ENCODE peak calls at places on chromosome 5, in five cellular contexts. C is IMR-90, Y is H1, X is trophoblast cell, R is mesenchymal stem cell. T is an unnamed sample.

GRCh38 chr5:139481580-139482049 is 943 bp downstream of the STING1 start:
- DNase-seq in C (peak), Y (no peak), X (no peak), R (no peak), T (no peak)

GRCh38 chr5:160291467-160291866 is 20.9 kb downstream of the CCNJL start:
- DNase-seq in C (no peak), Y (no peak), X (no peak), R (no peak), T (no peak)

GRCh38 chr5:68227532-68228160 is 12.1 kb downstream of the PIK3R1 start:
- DNase-seq in C (no peak), Y (no peak), X (no peak), R (no peak), T (no peak)

GRCh38 chr5:14204785-14205321 is 61.7 kb downstream of the TRIO start:
- DNase-seq in C (peak), Y (no peak), X (no peak), R (peak), T (no peak)

GRCh38 chr5:109316631-109317030 is 93.1 kb downstream of the PJA2 start:
- DNase-seq in C (peak), Y (no peak), X (no peak), R (no peak), T (no peak)

GRCh38 chr5:116759860-116760644 is 185.4 kb upstream of the SEMA6A start:
- DNase-seq in C (no peak), Y (no peak), X (peak), R (peak), T (peak)

GRCh38 chr5:154850255-154851062 is at the start of gene FAXDC2:
- DNase-seq in C (peak), Y (peak), X (no peak), R (peak), T (peak)

GRCh38 chr5:110549301-110549700 is 177.2 kb downstream of the TMEM232 start:
- DNase-seq in C (no peak), Y (no peak), X (no peak), R (peak), T (no peak)

GRCh38 chr5:80711938-80712337 is 57.2 kb upstream of the DHFR start:
- DNase-seq in C (peak), Y (no peak), X (peak), R (peak), T (peak)

GRCh38 chr5:146647656-146648199 is 131.7 kb upstream of the GPR151 start:
- DNase-seq in C (no peak), Y (no peak), X (peak), R (no peak), T (no peak)

GRCh38 chr5:57436586-57436985 is 46.0 kb downstream of the ACTBL2 start:
- DNase-seq in C (no peak), Y (no peak), X (no peak), R (no peak), T (no peak)

GRCh38 chr5:137194300-137194699 is 304.8 kb downstream of the SPOCK1 start:
- DNase-seq in C (no peak), Y (no peak), X (no peak), R (no peak), T (no peak)

GRCh38 chr5:137279631-137280236 is 219.4 kb downstream of the SPOCK1 start:
- DNase-seq in C (no peak), Y (no peak), X (no peak), R (no peak), T (no peak)

GRCh38 chr5:127697894-127698600 is 5.1 kb upstream of the CCDC192 start:
- DNase-seq in C (peak), Y (no peak), X (no peak), R (peak), T (no peak)

GRCh38 chr5:52878671-52879070 is 91.0 kb downstream of the ITGA1 start:
- DNase-seq in C (peak), Y (no peak), X (no peak), R (peak), T (no peak)

GRCh38 chr5:43661102-43661501 is 58.1 kb downstream of the NNT start:
- DNase-seq in C (peak), Y (peak), X (peak), R (peak), T (peak)

GRCh38 chr5:126965061-126965475 is 65.3 kb downstream of the MARCHF3 start:
- DNase-seq in C (peak), Y (no peak), X (peak), R (peak), T (no peak)

GRCh38 chr5:149605998-149606721 is 24.9 kb downstream of the ARHGEF37 start:
- DNase-seq in C (peak), Y (no peak), X (peak), R (peak), T (no peak)

GRCh38 chr5:158814521-158814920 is 285.2 kb downstream of the EBF1 start:
- DNase-seq in C (no peak), Y (no peak), X (no peak), R (no peak), T (no peak)

GRCh38 chr5:78213799-78214198 is 80.7 kb downstream of the AP3B1 start:
- DNase-seq in C (no peak), Y (no peak), X (no peak), R (no peak), T (no peak)

GRCh38 chr5:94618029-94618492 is 343 bp downstream of the KIAA0825 start:
- DNase-seq in C (peak), Y (no peak), X (peak), R (peak), T (no peak)

GRCh38 chr5:159052282-159053011 is 47.3 kb downstream of the EBF1 start:
- DNase-seq in C (no peak), Y (no peak), X (no peak), R (peak), T (no peak)

GRCh38 chr5:37663538-37663937 is 176.3 kb downstream of the GDNF start:
- DNase-seq in C (no peak), Y (no peak), X (no peak), R (no peak), T (no peak)

GRCh38 chr5:8462565-8462964 is 593.6 kb downstream of the MTRR start:
- DNase-seq in C (no peak), Y (no peak), X (no peak), R (no peak), T (no peak)

GRCh38 chr5:135594416-135594960 is 15.7 kb upstream of the CXCL14 start:
- DNase-seq in C (no peak), Y (peak), X (no peak), R (no peak), T (no peak)

GRCh38 chr5:112293587-112293986 is 125.5 kb downstream of the EPB41L4A start:
- DNase-seq in C (no peak), Y (no peak), X (no peak), R (no peak), T (no peak)

GRCh38 chr5:60143912-60144311 is 250.4 kb upstream of the PDE4D start:
- DNase-seq in C (no peak), Y (no peak), X (no peak), R (no peak), T (no peak)

GRCh38 chr5:138504799-138505198 is 38.2 kb downstream of the ETF1 start:
- DNase-seq in C (no peak), Y (no peak), X (no peak), R (no peak), T (no peak)

GRCh38 chr5:169602535-169602934 is 19.0 kb downstream of the SPDL1 start:
- DNase-seq in C (peak), Y (no peak), X (no peak), R (no peak), T (no peak)

GRCh38 chr5:3604501-3604900 is 8.9 kb downstream of the IRX1 start:
- DNase-seq in C (no peak), Y (no peak), X (no peak), R (no peak), T (no peak)

GRCh38 chr5:61619777-61620518 is 287.9 kb downstream of the ZSWIM6 start:
- DNase-seq in C (no peak), Y (no peak), X (no peak), R (no peak), T (no peak)

GRCh38 chr5:140322751-140323731 is 20.1 kb upstream of the PFDN1 start:
- DNase-seq in C (peak), Y (no peak), X (no peak), R (peak), T (no peak)

GRCh38 chr5:115767424-115767823 is 49.0 kb downstream of the CDO1 start:
- DNase-seq in C (no peak), Y (no peak), X (no peak), R (no peak), T (no peak)

GRCh38 chr5:172405226-172405625 is 49.1 kb downstream of the SH3PXD2B start:
- DNase-seq in C (no peak), Y (no peak), X (no peak), R (no peak), T (no peak)

GRCh38 chr5:172403822-172404221 is 50.5 kb downstream of the SH3PXD2B start:
- DNase-seq in C (no peak), Y (no peak), X (no peak), R (no peak), T (no peak)

GRCh38 chr5:172402531-172403190 is 51.7 kb downstream of the SH3PXD2B start:
- DNase-seq in C (no peak), Y (no peak), X (no peak), R (no peak), T (no peak)

GRCh38 chr5:172404746-172405145 is 49.6 kb downstream of the SH3PXD2B start:
- DNase-seq in C (no peak), Y (no peak), X (no peak), R (no peak), T (no peak)

GRCh38 chr5:172403191-172403794 is 51.0 kb downstream of the SH3PXD2B start:
- DNase-seq in C (peak), Y (peak), X (no peak), R (peak), T (peak)
- H4K91ac ChIP-seq in C (peak), Y (peak), X (peak), R (no peak), T (no peak)

GRCh38 chr5:172984244-172984953 is 828 bp downstream of the ATP6V0E1 start:
- DNase-seq in C (peak), Y (peak), X (peak), R (peak), T (peak)
- H2BK120ac ChIP-seq in C (peak), Y (no peak), X (peak), R (no peak), T (no peak)

GRCh38 chr5:41532485-41532884 is 22.1 kb upstream of the PLCXD3 start:
- DNase-seq in C (no peak), Y (no peak), X (no peak), R (no peak), T (no peak)
- H3K4me3 ChIP-seq in C (no peak), Y (no peak), X (no peak), R (no peak), T (no peak)

DNA sequence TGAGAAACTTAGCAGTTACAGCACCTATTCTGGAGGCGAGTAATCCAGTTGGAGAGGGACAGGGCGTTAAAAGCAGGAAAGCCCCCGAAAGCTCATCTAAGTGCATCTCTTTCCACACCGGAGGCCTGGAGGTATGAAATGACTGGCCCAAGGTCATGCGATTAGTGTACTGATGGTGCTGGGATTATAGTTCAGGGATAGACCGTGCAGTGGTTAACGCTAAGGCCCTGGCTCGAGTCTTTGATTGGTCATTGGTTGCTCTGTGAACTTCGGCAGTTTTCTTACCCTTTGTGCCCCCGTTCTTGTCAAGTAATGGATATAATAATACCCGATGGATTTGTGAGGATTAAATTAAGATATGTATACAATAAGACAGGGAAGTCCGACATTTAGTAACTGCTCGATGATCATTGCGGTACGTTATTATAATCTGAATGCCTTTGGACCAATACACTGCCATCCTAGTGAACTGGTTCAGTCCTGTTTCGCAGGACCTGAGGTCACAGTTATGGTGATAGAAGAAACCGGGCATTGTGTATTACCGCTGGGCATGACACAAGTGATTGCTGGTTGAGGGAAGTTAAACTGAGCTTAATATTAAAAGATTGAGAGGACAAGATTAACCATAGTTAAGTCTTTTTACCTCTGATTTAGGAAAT is 1.0 kb downstream of the CANX start:
- DNase-seq in C (peak), Y (no peak), X (peak), R (peak), T (no peak)
- H4K91ac ChIP-seq in C (peak), Y (no peak), X (peak), R (peak), T (no peak)

DNA sequence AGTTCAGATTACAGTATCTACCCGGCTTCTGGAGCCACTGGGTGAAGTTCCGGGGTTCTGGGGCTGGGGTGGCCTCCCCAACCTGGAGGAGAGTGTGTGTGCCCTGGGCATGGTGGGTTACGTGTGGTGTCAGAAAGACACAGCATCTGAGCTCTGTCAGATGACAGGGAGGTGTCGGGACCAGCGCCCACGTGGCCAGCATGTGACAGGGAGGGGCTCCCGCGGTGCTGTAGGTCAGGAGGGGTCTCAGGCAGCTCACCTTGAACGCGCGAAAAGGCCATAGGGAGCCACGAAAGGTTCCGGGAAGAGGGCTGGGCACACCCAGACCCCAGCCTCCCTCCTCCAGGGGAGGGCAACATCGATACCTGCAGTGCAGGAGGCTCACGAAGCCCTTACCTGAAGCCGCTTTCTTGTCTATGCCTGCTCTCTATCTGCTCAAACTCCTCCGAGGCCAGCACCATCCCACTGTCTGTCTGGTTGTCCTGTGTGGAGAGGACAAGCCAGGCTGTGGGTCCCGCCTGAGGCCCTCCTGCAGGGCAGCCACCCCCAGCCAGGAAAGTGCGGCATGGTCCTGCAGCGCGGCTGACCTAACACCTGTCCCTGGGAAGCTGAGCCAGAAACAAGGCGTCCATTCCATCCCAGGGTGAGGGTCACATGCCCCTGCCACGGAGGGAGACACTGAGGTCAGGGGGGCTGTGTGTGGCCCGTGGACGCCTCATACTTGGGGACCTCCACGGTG is 17.4 kb upstream of the SCGB3A1 start:
- DNase-seq in C (no peak), Y (no peak), X (no peak), R (no peak), T (no peak)
- H2BK120ac ChIP-seq in C (no peak), Y (no peak), X (no peak), R (no peak), T (no peak)